ENCODE peak calls at places on chromosomes 11 and 22, in nine cellular contexts. Z is prostate gland, T is sigmoid colon, S is fibroblast of lung, U is WERI-Rb-1, A is body of pancreas, O is AG04450, F is dorsolateral prefrontal cortex, I is endothelial cell of umbilical vein. P is an unnamed sample.

GRCh38 chr11:87255589-87255988 is 217.9 kb downstream of the TMEM135 start:
- DNase-seq in S (no peak), T (no peak), Z (no peak), O (no peak), F (no peak), A (no peak), I (no peak), U (no peak), P (no peak)

GRCh38 chr22:39236321-39237275 is 8.2 kb downstream of the PDGFB start:
- DNase-seq in I (no peak), F (no peak), Z (peak; percentile 26), S (no peak), O (no peak), T (no peak), U (no peak), A (peak; percentile 52), P (peak; percentile 51)

GRCh38 chr22:26922804-26923203 is 265.4 kb downstream of the MIAT start:
- DNase-seq in T (no peak), S (no peak), I (no peak), U (no peak), O (no peak), F (no peak), A (no peak), Z (no peak), P (no peak)

GRCh38 chr11:16184588-16184987 is 171.8 kb downstream of the SOX6 start:
- DNase-seq in A (peak; percentile 17), U (no peak), S (peak; percentile 81), O (peak; percentile 54), F (no peak), Z (no peak), I (peak; percentile 40), T (no peak), P (no peak)

GRCh38 chr11:57214087-57214395 is 23.0 kb downstream of the APLNR start:
- DNase-seq in O (no peak), T (no peak), Z (no peak), A (no peak), S (peak; percentile 67), F (no peak), U (peak; percentile 16), I (no peak), P (no peak)

GRCh38 chr11:3201112-3201581 is 17.5 kb downstream of the MRGPRG start:
- DNase-seq in U (no peak), S (no peak), Z (no peak), I (no peak), T (no peak), A (no peak), F (peak; percentile 21), O (no peak), P (no peak)

GRCh38 chr11:27211370-27212127 is 151.5 kb downstream of the CCDC34 start:
- DNase-seq in A (no peak), Z (no peak), U (peak; percentile 38), F (no peak), S (no peak), I (no peak), T (no peak), O (no peak), P (no peak)

GRCh38 chr11:82634091-82634490 is 99.6 kb downstream of the FAM181B start:
- DNase-seq in S (no peak), T (no peak), Z (no peak), A (no peak), U (no peak), I (no peak), F (no peak), O (no peak), P (no peak)

GRCh38 chr11:118128310-118128709 is 24.3 kb downstream of the SCN4B start:
- DNase-seq in O (no peak), A (no peak), U (no peak), I (no peak), F (no peak), Z (no peak), S (no peak), T (no peak), P (no peak)

GRCh38 chr11:19919050-19919561 is 206.5 kb downstream of the NAV2 start:
- DNase-seq in I (peak; percentile 95), Z (no peak), A (peak; percentile 89), O (peak; percentile 85), T (peak; percentile 85), U (no peak), F (no peak), S (peak; percentile 100), P (no peak)

GRCh38 chr11:81658722-81659121 is 1074.9 kb downstream of the FAM181B start:
- DNase-seq in T (no peak), O (no peak), I (no peak), A (no peak), U (peak; percentile 30), S (peak; percentile 5), F (no peak), Z (no peak), P (no peak)

GRCh38 chr22:40721266-40721665 is 42.0 kb downstream of the MCHR1 start:
- DNase-seq in S (peak; percentile 79), I (no peak), O (no peak), U (peak; percentile 77), F (no peak), Z (no peak), A (no peak), T (no peak), P (no peak)

GRCh38 chr11:72813740-72814138 is 472 bp upstream of the ATG16L2 start:
- DNase-seq in S (no peak), O (no peak), T (peak; percentile 92), I (no peak), U (peak; percentile 80), A (peak; percentile 81), Z (peak; percentile 74), F (peak; percentile 85), P (peak; percentile 91)

GRCh38 chr22:49141761-49142160 is 685.9 kb downstream of the BRD1 start:
- DNase-seq in S (no peak), T (no peak), A (no peak), Z (no peak), F (no peak), U (no peak), I (no peak), O (no peak), P (no peak)

GRCh38 chr11:114607753-114608459 is 12.3 kb upstream of the NXPE4 start:
- DNase-seq in T (no peak), Z (no peak), S (no peak), F (no peak), A (no peak), O (no peak), U (no peak), I (no peak), P (no peak)

GRCh38 chr11:114604886-114605285 is 9.3 kb upstream of the NXPE4 start:
- DNase-seq in U (no peak), Z (no peak), F (no peak), T (no peak), I (no peak), O (no peak), A (no peak), S (no peak), P (no peak)

GRCh38 chr11:114604179-114604813 is 8.7 kb upstream of the NXPE4 start:
- DNase-seq in S (no peak), A (no peak), I (no peak), F (no peak), O (no peak), T (no peak), Z (no peak), U (no peak), P (no peak)

GRCh38 chr11:114605370-114605769 is 9.8 kb upstream of the NXPE4 start:
- DNase-seq in Z (no peak), A (no peak), O (no peak), U (no peak), F (no peak), T (no peak), S (no peak), I (no peak), P (no peak)

GRCh38 chr11:114606003-114606801 is 10.6 kb upstream of the NXPE4 start:
- DNase-seq in S (no peak), A (no peak), T (no peak), Z (no peak), U (no peak), O (no peak), F (no peak), I (no peak), P (no peak)
- TF ChIP-seq CTCF in S (no peak), A (no peak), T (peak; percentile 20), Z (no peak), U (no peak), O (no peak), F (no peak), I (no peak), P (no peak)

GRCh38 chr11:67420147-67420645 is 4.7 kb downstream of the CARNS1 start:
- DNase-seq in I (no peak), T (no peak), A (no peak), S (no peak), O (no peak), F (no peak), U (no peak), Z (no peak), P (no peak)

GRCh38 chr11:67422894-67423293 is 5.4 kb upstream of the RPS6KB2 start:
- DNase-seq in T (no peak), S (no peak), O (no peak), Z (no peak), I (no peak), A (no peak), F (no peak), U (no peak), P (no peak)

GRCh38 chr11:67423466-67423865 is 4.8 kb upstream of the RPS6KB2 start:
- DNase-seq in Z (no peak), F (no peak), A (no peak), S (no peak), I (no peak), U (no peak), O (no peak), T (no peak), P (no peak)

GRCh38 chr11:67420646-67421420 is 5.4 kb downstream of the CARNS1 start:
- DNase-seq in I (peak; percentile 92), T (peak; percentile 98), S (peak; percentile 84), F (peak; percentile 95), U (peak; percentile 97), Z (peak; percentile 96), A (peak; percentile 99), O (peak; percentile 47), P (peak; percentile 93)

GRCh38 chr11:67421421-67422031 is 6.0 kb downstream of the CARNS1 start:
- DNase-seq in F (no peak), S (no peak), Z (no peak), O (no peak), I (no peak), T (no peak), U (no peak), A (no peak), P (no peak)
- H3K27me3 ChIP-seq in F (no peaks in the 10 kb centered on the region), S (no peaks in the 10 kb centered on the region), Z (no peaks in the 10 kb centered on the region), O (no peaks in the 10 kb centered on the region), I (no peaks in the 10 kb centered on the region), T (no peaks in the 10 kb centered on the region), U (no peaks in the 10 kb centered on the region), A (no peaks in the 10 kb centered on the region), P (no peaks in the 10 kb centered on the region)

DNA sequence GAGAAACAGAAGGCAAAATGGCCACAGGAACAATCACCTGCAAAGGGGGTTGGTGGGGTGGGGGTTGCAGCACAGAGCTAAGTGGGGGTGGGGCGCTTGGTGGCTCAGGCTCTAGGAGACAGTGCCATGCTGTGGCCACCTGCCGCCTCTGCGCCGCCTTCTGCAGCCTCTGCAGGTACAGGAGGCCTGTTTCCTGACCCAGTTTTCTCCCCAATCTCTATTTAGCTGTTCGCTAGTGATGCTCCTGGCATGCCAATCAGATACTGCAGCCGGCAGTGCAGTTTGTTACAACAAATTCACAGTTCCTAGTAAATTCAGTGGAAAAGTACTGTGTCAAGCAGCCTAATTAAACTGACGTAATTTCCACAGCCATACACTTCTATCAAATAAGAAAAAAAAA is 106.4 kb downstream of the SERGEF start:
- DNase-seq in S (no peak), T (no peak), I (no peak), A (no peak), U (peak; percentile 73), O (no peak), Z (no peak), F (peak; percentile 74), P (no peak)
- TF ChIP-seq CTCF in S (no peak), T (no peak), I (no peak), A (no peak), U (peak; percentile 79), O (no peak), Z (no peak), F (no peak), P (peak; percentile 15)

GRCh38 chr22:45481661-45482060 is 21.0 kb upstream of the FBLN1 start:
- DNase-seq in U (no peak), F (no peak), I (no peak), T (no peak), S (no peak), Z (no peak), O (no peak), A (no peak), P (no peak)
- H3K27me3 ChIP-seq in U (no peaks in the 10 kb centered on the region), F (no peaks in the 10 kb centered on the region), I (no peaks in the 10 kb centered on the region), T (no peaks in the 10 kb centered on the region), S (no peaks in the 10 kb centered on the region), Z (no peaks in the 10 kb centered on the region), O (no peaks in the 10 kb centered on the region), A (no peaks in the 10 kb centered on the region), P (peaks cover 2% of the 10 kb centered on the region)

P was measured in GM06990.